ENCODE peak calls at places on chromosomes 11 and 22, in seven cellular contexts. W, J, I, K, Q, O and R are unnamed samples.

GRCh38 chr11:57424802-57425564 is 1.9 kb downstream of the SLC43A3 start:
- DNase-seq in W (no peak), J (peak), I (peak), K (peak), Q (peak), O (peak), R (peak)

GRCh38 chr11:67496113-67496512 is 9.1 kb downstream of the PITPNM1 start:
- DNase-seq in W (no peak), J (no peak), I (no peak), K (peak), Q (no peak), O (no peak), R (no peak)

GRCh38 chr11:92340839-92341238 is 116.2 kb downstream of the FAT3 start:
- DNase-seq in W (no peak), J (no peak), I (no peak), K (no peak), Q (no peak), O (no peak), R (no peak)

GRCh38 chr11:44595964-44596381 is 30.5 kb downstream of the CD82 start:
- DNase-seq in W (peak), J (no peak), I (peak), K (no peak), Q (no peak), O (no peak), R (no peak)

GRCh38 chr22:31490496-31490925 is 869 bp upstream of the EIF4ENIF1 start:
- DNase-seq in W (peak), J (peak), I (peak), K (no peak), Q (peak), O (peak), R (no peak)

GRCh38 chr11:95459268-95460040 is 228.5 kb upstream of the SESN3 start:
- DNase-seq in W (no peak), J (no peak), I (no peak), K (no peak), Q (no peak), O (no peak), R (no peak)

GRCh38 chr11:57800444-57801184 is 39.0 kb downstream of the CTNND1 start:
- DNase-seq in W (peak), J (no peak), I (no peak), K (no peak), Q (no peak), O (no peak), R (no peak)

GRCh38 chr11:118415739-118416068 is 14.3 kb downstream of the ATP5MG start:
- DNase-seq in W (no peak), J (no peak), I (no peak), K (no peak), Q (peak), O (no peak), R (no peak)

GRCh38 chr22:24583972-24584790 is 8.7 kb downstream of the LRRC75B start:
- DNase-seq in W (no peak), J (no peak), I (no peak), K (no peak), Q (no peak), O (no peak), R (no peak)

GRCh38 chr11:4680341-4680740 is 17.3 kb downstream of the OR51E2 start:
- DNase-seq in W (no peak), J (no peak), I (no peak), K (no peak), Q (no peak), O (no peak), R (no peak)

GRCh38 chr22:44576311-44577260 is 78.6 kb upstream of the RTL6 start:
- DNase-seq in W (no peak), J (no peak), I (no peak), K (peak), Q (no peak), O (no peak), R (no peak)

GRCh38 chr11:79437981-79438630 is 2.7 kb downstream of the TENM4 start:
- DNase-seq in W (no peak), J (no peak), I (no peak), K (peak), Q (no peak), O (no peak), R (no peak)

GRCh38 chr11:60972182-60973030 is 926 bp downstream of the CD6 start:
- DNase-seq in W (no peak), J (peak), I (no peak), K (no peak), Q (no peak), O (no peak), R (no peak)

GRCh38 chr11:74206746-74207145 is 35.7 kb downstream of the PPME1 start:
- DNase-seq in W (no peak), J (no peak), I (no peak), K (no peak), Q (no peak), O (no peak), R (no peak)

GRCh38 chr11:47408598-47409439 is 429 bp downstream of the SLC39A13 start:
- DNase-seq in W (no peak), J (no peak), I (no peak), K (peak), Q (no peak), O (no peak), R (peak)

GRCh38 chr22:42719133-42719532 is 1.5 kb downstream of the A4GALT start:
- DNase-seq in W (no peak), J (no peak), I (no peak), K (no peak), Q (no peak), O (peak), R (no peak)

GRCh38 chr22:44597616-44598015 is 99.6 kb upstream of the RTL6 start:
- DNase-seq in W (no peak), J (no peak), I (no peak), K (no peak), Q (no peak), O (no peak), R (no peak)

GRCh38 chr22:21766933-21767462 is 31.4 kb upstream of the YPEL1 start:
- DNase-seq in W (no peak), J (peak), I (no peak), K (no peak), Q (peak), O (no peak), R (no peak)

GRCh38 chr11:34234086-34234740 is 123.6 kb downstream of the ABTB2 start:
- DNase-seq in W (no peak), J (peak), I (no peak), K (no peak), Q (peak), O (peak), R (peak)

GRCh38 chr11:43747130-43747802 is 66.7 kb downstream of the HSD17B12 start:
- DNase-seq in W (no peak), J (no peak), I (no peak), K (no peak), Q (no peak), O (no peak), R (no peak)

GRCh38 chr22:23110922-23111527 is 30.8 kb downstream of the RSPH14 start:
- DNase-seq in W (no peak), J (no peak), I (no peak), K (no peak), Q (no peak), O (no peak), R (no peak)

GRCh38 chr22:43151251-43152000 is at the start of gene TSPO:
- DNase-seq in W (peak), J (peak), I (peak), K (peak), Q (peak), O (peak), R (peak)

GRCh38 chr11:10973416-10973815 is 115.6 kb upstream of the ZBED5 start:
- DNase-seq in W (peak), J (no peak), I (no peak), K (no peak), Q (no peak), O (no peak), R (no peak)

GRCh38 chr11:75325713-75326438 is 25.6 kb downstream of the ARRB1 start:
- DNase-seq in W (peak), J (peak), I (peak), K (no peak), Q (no peak), O (no peak), R (peak)

GRCh38 chr11:62579252-62579651 is 5.6 kb upstream of the EEF1G start:
- DNase-seq in W (no peak), J (no peak), I (no peak), K (no peak), Q (no peak), O (no peak), R (no peak)

GRCh38 chr11:100329352-100329751 is 357.7 kb upstream of the ARHGAP42 start:
- DNase-seq in W (no peak), J (no peak), I (no peak), K (no peak), Q (no peak), O (no peak), R (no peak)

GRCh38 chr11:48094643-48095339 is 114.4 kb downstream of the PTPRJ start:
- DNase-seq in W (peak), J (no peak), I (no peak), K (no peak), Q (no peak), O (no peak), R (no peak)

GRCh38 chr11:128956401-128957203 is 13.9 kb upstream of the TP53AIP1 start:
- DNase-seq in W (peak), J (no peak), I (no peak), K (no peak), Q (no peak), O (no peak), R (no peak)

GRCh38 chr11:97487387-97487786 is 1097.6 kb downstream of the JRKL start:
- DNase-seq in W (no peak), J (no peak), I (no peak), K (no peak), Q (no peak), O (no peak), R (no peak)

GRCh38 chr11:67022341-67022933 is 497 bp upstream of the SYT12 start:
- DNase-seq in W (no peak), J (no peak), I (no peak), K (peak), Q (no peak), O (no peak), R (no peak)

GRCh38 chr22:24200616-24201212 is 19.4 kb downstream of the SUSD2 start:
- DNase-seq in W (no peak), J (no peak), I (no peak), K (no peak), Q (no peak), O (no peak), R (no peak)

GRCh38 chr11:48036011-48036410 is 55.7 kb downstream of the PTPRJ start:
- DNase-seq in W (peak), J (no peak), I (no peak), K (no peak), Q (no peak), O (no peak), R (no peak)

GRCh38 chr22:33756508-33756949 is 163.7 kb downstream of the LARGE1 start:
- DNase-seq in W (no peak), J (no peak), I (no peak), K (no peak), Q (no peak), O (no peak), R (no peak)

GRCh38 chr22:17199131-17199731 is 20.0 kb downstream of the ADA2 start:
- DNase-seq in W (no peak), J (no peak), I (peak), K (no peak), Q (no peak), O (no peak), R (peak)

GRCh38 chr11:15901046-15901445 is 455.3 kb downstream of the SOX6 start:
- DNase-seq in W (no peak), J (no peak), I (no peak), K (peak), Q (no peak), O (no peak), R (no peak)

GRCh38 chr11:34890812-34891211 is 25.4 kb downstream of the APIP start:
- DNase-seq in W (peak), J (no peak), I (no peak), K (no peak), Q (no peak), O (no peak), R (no peak)

GRCh38 chr11:134270250-134270714 is 5.9 kb upstream of the GLB1L3 start:
- DNase-seq in W (no peak), J (no peak), I (no peak), K (no peak), Q (peak), O (no peak), R (no peak)

GRCh38 chr11:57174656-57175055 is 7.1 kb upstream of the LRRC55 start:
- DNase-seq in W (no peak), J (no peak), I (no peak), K (no peak), Q (no peak), O (no peak), R (no peak)